ENCODE peak calls at places on chromosomes 3 and 15, in five cellular contexts. L, Z, A, E and T are unnamed samples.

GRCh38 chr3:111517801-111518200 is 24.2 kb upstream of the CD96 start:
- DNase-seq in L (peak), Z (no peak), A (no peak), E (no peak), T (no peak)

GRCh38 chr3:71185733-71186455 is 397.6 kb downstream of the FOXP1 start:
- DNase-seq in L (peak), Z (no peak), A (no peak), E (peak), T (no peak)

GRCh38 chr15:32802296-32802936 is 84.6 kb downstream of the GREM1 start:
- DNase-seq in L (no peak), Z (no peak), A (no peak), E (no peak), T (no peak)

GRCh38 chr15:63050737-63051700 is 8.5 kb downstream of the TPM1 start:
- DNase-seq in L (peak), Z (no peak), A (no peak), E (peak), T (no peak)

GRCh38 chr15:56215769-56216168 is 27.9 kb downstream of the RFX7 start:
- DNase-seq in L (no peak), Z (no peak), A (no peak), E (no peak), T (peak)

GRCh38 chr3:54932606-54933005 is 4.7 kb upstream of the LRTM1 start:
- DNase-seq in L (no peak), Z (no peak), A (no peak), E (no peak), T (no peak)

GRCh38 chr3:57555316-57555715 is 758 bp upstream of the PDE12 start:
- DNase-seq in L (no peak), Z (no peak), A (no peak), E (no peak), T (no peak)

GRCh38 chr15:70524470-70524869 is 238.9 kb downstream of the UACA start:
- DNase-seq in L (no peak), Z (no peak), A (no peak), E (no peak), T (no peak)

GRCh38 chr3:13229291-13229949 is 156.2 kb upstream of the IQSEC1 start:
- DNase-seq in L (no peak), Z (no peak), A (no peak), E (no peak), T (peak)

GRCh38 chr15:82021992-82022391 is 23.8 kb downstream of the MEX3B start:
- DNase-seq in L (peak), Z (no peak), A (no peak), E (no peak), T (peak)

GRCh38 chr3:19931767-19932188 is 2.2 kb downstream of the EFHB start:
- DNase-seq in L (no peak), Z (no peak), A (no peak), E (no peak), T (no peak)

GRCh38 chr15:67124111-67124510 is 58.7 kb downstream of the SMAD3 start:
- DNase-seq in L (no peak), Z (no peak), A (no peak), E (no peak), T (no peak)

GRCh38 chr15:67127334-67127664 is 61.9 kb downstream of the SMAD3 start:
- DNase-seq in L (no peak), Z (no peak), A (no peak), E (no peak), T (no peak)

GRCh38 chr15:67124911-67125588 is 59.6 kb downstream of the SMAD3 start:
- DNase-seq in L (no peak), Z (no peak), A (no peak), E (no peak), T (peak)

GRCh38 chr15:67126551-67127333 is 61.3 kb downstream of the SMAD3 start:
- DNase-seq in L (peak), Z (no peak), A (no peak), E (no peak), T (peak)

DNA sequence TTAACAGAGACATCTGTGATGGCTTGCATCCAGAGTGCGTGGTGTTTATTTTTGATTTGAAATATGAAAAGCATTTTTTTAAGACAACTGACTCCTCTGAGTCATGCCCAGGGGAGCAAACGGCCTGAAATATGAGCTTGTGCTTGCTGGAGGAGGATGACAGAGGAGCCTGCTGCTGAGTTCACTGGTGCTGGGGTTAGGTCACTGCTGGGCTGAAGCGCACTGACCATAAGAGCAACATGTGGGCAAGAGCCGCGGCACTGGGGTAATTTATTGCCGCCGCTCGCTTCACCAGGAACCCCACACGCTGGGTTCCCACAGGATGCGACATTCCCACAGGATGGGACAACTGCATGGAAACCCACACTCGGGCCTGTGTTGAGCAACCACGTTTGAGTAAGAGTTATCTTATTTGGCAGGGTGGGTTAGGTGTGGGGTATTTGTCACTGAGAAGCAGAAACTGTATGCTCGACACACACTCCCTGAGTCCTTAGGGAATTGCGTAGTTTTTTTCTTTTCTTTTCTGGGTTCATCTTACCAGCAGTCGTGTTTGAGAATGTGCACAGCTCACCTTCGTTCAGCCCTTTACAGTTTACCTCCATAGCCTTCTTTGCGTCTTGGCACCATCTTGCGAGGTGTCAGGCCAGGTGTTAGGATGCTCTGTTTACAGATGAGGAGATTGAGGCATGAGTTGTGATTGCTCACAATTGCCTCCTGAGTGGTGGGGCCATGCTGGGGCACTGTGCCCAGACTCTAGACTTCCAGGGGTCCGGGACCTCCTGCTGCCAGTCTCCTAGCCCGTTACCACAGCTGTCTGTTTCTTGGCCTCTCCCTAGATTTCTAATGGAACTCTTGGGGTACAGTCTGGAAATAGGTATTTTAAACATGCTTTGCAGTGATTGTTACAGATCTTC is 60.4 kb downstream of the SMAD3 start:
- DNase-seq in L (peak), Z (no peak), A (no peak), E (peak), T (peak)
- H3K4me3 ChIP-seq in L (no peak), Z (no peak), A (no peak), E (no peak), T (peak)

DNA sequence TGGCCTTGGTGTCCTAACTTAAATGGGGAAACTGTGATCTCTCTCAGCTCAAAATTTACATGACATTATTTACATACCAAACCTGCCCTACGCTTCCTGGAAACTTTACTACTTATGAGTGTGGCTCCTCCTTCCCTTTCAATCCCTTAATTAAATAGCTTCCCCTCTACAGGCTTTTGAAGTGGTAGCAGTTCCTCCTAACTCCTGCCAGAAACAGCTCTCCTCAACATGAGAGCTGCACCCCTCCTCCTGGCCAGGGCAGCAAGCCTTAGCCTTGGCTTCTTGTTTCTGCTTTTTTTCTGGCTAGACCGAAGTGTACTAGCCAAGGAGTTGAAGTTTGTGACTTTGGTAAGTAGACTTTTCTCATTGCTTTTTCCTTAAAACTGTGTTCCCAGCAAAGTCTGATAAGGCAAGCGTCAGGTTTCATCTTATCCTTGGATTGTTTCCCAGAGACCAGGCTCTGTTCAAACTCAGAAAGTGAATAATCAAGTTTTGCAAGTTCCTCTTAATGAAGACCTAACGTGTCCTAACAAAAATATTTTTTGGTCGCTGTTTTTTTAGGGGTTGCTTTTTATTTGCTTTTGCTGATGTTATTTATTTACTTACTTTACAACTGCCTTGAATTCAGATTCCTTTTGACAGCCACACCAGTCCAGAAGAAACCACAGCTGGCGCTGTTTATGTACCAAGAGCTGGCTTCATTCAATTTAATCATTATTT is at the start of gene ACP3:
- DNase-seq in L (peak), Z (no peak), A (peak), E (peak), T (peak)
- H3K4me3 ChIP-seq in L (no peak), Z (no peak), A (peak), E (no peak), T (no peak)

GRCh38 chr3:102163039-102163817 is 271.6 kb upstream of the ZPLD1 start:
- DNase-seq in L (peak), Z (no peak), A (no peak), E (peak), T (peak)
- H3K4me3 ChIP-seq in L (no peak), Z (no peak), A (no peak), E (no peak), T (no peak)

DNA sequence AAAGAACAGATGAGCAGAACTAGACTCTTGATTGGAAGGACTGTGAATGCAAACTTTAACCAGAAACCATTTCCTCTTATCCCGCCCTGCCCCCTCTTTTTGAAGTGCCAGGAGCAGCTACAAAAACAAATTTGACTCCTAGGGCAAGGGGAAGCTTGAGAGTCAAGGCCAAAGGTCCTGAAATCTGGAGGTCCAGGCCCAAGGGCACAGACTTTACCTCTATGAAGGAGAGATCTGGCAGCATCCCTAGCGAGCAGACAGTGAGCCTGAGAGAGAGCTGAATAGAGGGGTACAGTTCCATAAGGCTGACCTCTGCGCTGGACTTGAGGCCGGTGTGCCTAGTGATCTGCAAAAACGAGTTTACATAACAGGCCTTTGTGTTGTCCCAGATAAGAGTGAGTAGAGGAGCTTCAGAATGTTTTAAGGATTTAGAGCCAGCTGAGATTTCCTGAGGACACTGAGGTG is 5.1 kb downstream of the RAB43 start:
- DNase-seq in L (no peak), Z (no peak), A (peak), E (peak), T (no peak)
- H3K4me3 ChIP-seq in L (no peak), Z (no peak), A (no peak), E (no peak), T (no peak)